ENCODE peak calls at places on chromosomes 7 and 10, in ten cellular contexts. Z, E, I, L, P, J, S, M, X and D are unnamed samples.

GRCh38 chr10:128837478-128837877 is 629.6 kb upstream of the MGMT start:
- DNase-seq in Z (no peak), E (no peak), I (no peak), L (no peak), P (no peak), J (no peak), S (no peak), M (no peak), X (no peak), D (no peak)

GRCh38 chr10:28585076-28585475 is 52.2 kb downstream of the WAC start:
- DNase-seq in Z (no peak), E (no peak), I (no peak), L (no peak), P (no peak), J (no peak), S (no peak), M (no peak), X (no peak), D (no peak)

GRCh38 chr10:79542619-79543018 is 17.6 kb downstream of the SFTPA2 start:
- DNase-seq in Z (no peak), E (no peak), I (no peak), L (no peak), P (no peak), J (no peak), S (no peak), M (no peak), X (no peak), D (no peak)

GRCh38 chr10:111968624-111969023 is 214.9 kb downstream of the GPAM start:
- DNase-seq in Z (no peak), E (no peak), I (no peak), L (no peak), P (no peak), J (no peak), S (no peak), M (no peak), X (no peak), D (no peak)

GRCh38 chr7:76358053-76358477 is 726 bp downstream of the YWHAG start:
- DNase-seq in Z (peak), E (peak), I (peak), L (peak), P (peak), J (peak), S (peak), M (no peak), X (peak), D (peak)

GRCh38 chr7:113731571-113731970 is 187.2 kb downstream of the PPP1R3A start:
- DNase-seq in Z (no peak), E (no peak), I (no peak), L (no peak), P (no peak), J (no peak), S (peak), M (peak), X (no peak), D (no peak)

GRCh38 chr7:144659211-144659610 is 176.6 kb downstream of the TPK1 start:
- DNase-seq in Z (no peak), E (no peak), I (no peak), L (no peak), P (no peak), J (no peak), S (no peak), M (no peak), X (no peak), D (no peak)

GRCh38 chr10:82757907-82758306 is 882.9 kb downstream of the NRG3 start:
- DNase-seq in Z (no peak), E (no peak), I (no peak), L (no peak), P (no peak), J (no peak), S (no peak), M (no peak), X (no peak), D (no peak)